ENCODE peak calls at places on chromosomes 13 and 19, in seven cellular contexts. One of them, this sample, is unnamed. For H3K9me3 and H3K4me1, the result is how much of the 10 kb centered on the place peaks cover.

GRCh38 chr13:110108348-110109139 is 198.4 kb downstream of the COL4A1 start:
- DNase-seq in Peyer's patch: peak
- DNase-seq in CD4-positive, CD25-positive, alpha-beta regulatory T cell: no peak
- DNase-seq in testis: peak
- DNase-seq in A549: peak
- DNase-seq in body of pancreas: peak
- DNase-seq in SJSA1: peak
- DNase-seq in this sample: peak

GRCh38 chr19:51127755-51128154 is 3.0 kb downstream of the SIGLEC9 start:
- DNase-seq in Peyer's patch: peak
- DNase-seq in CD4-positive, CD25-positive, alpha-beta regulatory T cell: no peak
- DNase-seq in testis: no peak
- DNase-seq in A549: no peak
- DNase-seq in body of pancreas: no peak
- DNase-seq in SJSA1: peak
- DNase-seq in this sample: no peak

GRCh38 chr19:33446918-33447293 is 73.4 kb downstream of the CEBPG start:
- DNase-seq in Peyer's patch: no peak
- DNase-seq in CD4-positive, CD25-positive, alpha-beta regulatory T cell: no peak
- DNase-seq in testis: no peak
- DNase-seq in A549: no peak
- DNase-seq in body of pancreas: no peak
- DNase-seq in SJSA1: no peak
- DNase-seq in this sample: no peak

GRCh38 chr19:47499863-47500830 is 14.7 kb downstream of the NAPA start:
- DNase-seq in Peyer's patch: no peak
- DNase-seq in CD4-positive, CD25-positive, alpha-beta regulatory T cell: no peak
- DNase-seq in testis: no peak
- DNase-seq in A549: no peak
- DNase-seq in body of pancreas: no peak
- DNase-seq in SJSA1: no peak
- DNase-seq in this sample: no peak

GRCh38 chr19:54114340-54114826 is 1.1 kb downstream of the TFPT start:
- DNase-seq in Peyer's patch: peak
- DNase-seq in CD4-positive, CD25-positive, alpha-beta regulatory T cell: peak
- DNase-seq in testis: peak
- DNase-seq in A549: no peak
- DNase-seq in body of pancreas: no peak
- DNase-seq in SJSA1: no peak
- DNase-seq in this sample: peak

GRCh38 chr19:3932931-3933810 is at the start of gene NMRK2:
- DNase-seq in Peyer's patch: no peak
- DNase-seq in CD4-positive, CD25-positive, alpha-beta regulatory T cell: no peak
- DNase-seq in testis: no peak
- DNase-seq in A549: no peak
- DNase-seq in body of pancreas: no peak
- DNase-seq in SJSA1: no peak
- DNase-seq in this sample: no peak

GRCh38 chr19:38385804-38386257 is 2.0 kb downstream of the GGN start:
- DNase-seq in Peyer's patch: no peak
- DNase-seq in CD4-positive, CD25-positive, alpha-beta regulatory T cell: no peak
- DNase-seq in testis: no peak
- DNase-seq in A549: no peak
- DNase-seq in body of pancreas: no peak
- DNase-seq in SJSA1: no peak
- DNase-seq in this sample: no peak

GRCh38 chr13:44271915-44272341 is 101.7 kb upstream of the SERP2 start:
- DNase-seq in Peyer's patch: no peak
- DNase-seq in CD4-positive, CD25-positive, alpha-beta regulatory T cell: no peak
- DNase-seq in testis: no peak
- DNase-seq in A549: no peak
- DNase-seq in body of pancreas: no peak
- DNase-seq in SJSA1: no peak
- DNase-seq in this sample: no peak

GRCh38 chr19:39543477-39543857 is 3.5 kb upstream of the EID2 start:
- DNase-seq in Peyer's patch: no peak
- DNase-seq in CD4-positive, CD25-positive, alpha-beta regulatory T cell: no peak
- DNase-seq in testis: no peak
- DNase-seq in A549: no peak
- DNase-seq in body of pancreas: no peak
- DNase-seq in SJSA1: no peak
- DNase-seq in this sample: no peak

GRCh38 chr13:60617863-60618733 is 221.1 kb downstream of the TDRD3 start:
- DNase-seq in Peyer's patch: no peak
- DNase-seq in CD4-positive, CD25-positive, alpha-beta regulatory T cell: no peak
- DNase-seq in testis: peak
- DNase-seq in A549: no peak
- DNase-seq in body of pancreas: no peak
- DNase-seq in SJSA1: peak
- DNase-seq in this sample: peak

GRCh38 chr13:28459911-28460310 is 35.0 kb downstream of the FLT1 start:
- DNase-seq in Peyer's patch: no peak
- DNase-seq in CD4-positive, CD25-positive, alpha-beta regulatory T cell: no peak
- DNase-seq in testis: no peak
- DNase-seq in A549: no peak
- DNase-seq in body of pancreas: no peak
- DNase-seq in SJSA1: no peak
- DNase-seq in this sample: no peak

GRCh38 chr13:109941221-109941620 is 154.8 kb upstream of the IRS2 start:
- DNase-seq in Peyer's patch: no peak
- DNase-seq in CD4-positive, CD25-positive, alpha-beta regulatory T cell: no peak
- DNase-seq in testis: no peak
- DNase-seq in A549: no peak
- DNase-seq in body of pancreas: no peak
- DNase-seq in SJSA1: no peak
- DNase-seq in this sample: no peak

GRCh38 chr13:99264053-99264452 is 5.9 kb upstream of the GPR18 start:
- DNase-seq in Peyer's patch: peak
- DNase-seq in CD4-positive, CD25-positive, alpha-beta regulatory T cell: no peak
- DNase-seq in testis: no peak
- DNase-seq in A549: no peak
- DNase-seq in body of pancreas: no peak
- DNase-seq in SJSA1: no peak
- DNase-seq in this sample: no peak

GRCh38 chr19:10654610-10655456 is 687 bp downstream of the ILF3 start:
- DNase-seq in Peyer's patch: peak
- DNase-seq in CD4-positive, CD25-positive, alpha-beta regulatory T cell: no peak
- DNase-seq in testis: peak
- DNase-seq in A549: peak
- DNase-seq in body of pancreas: peak
- DNase-seq in SJSA1: peak
- DNase-seq in this sample: peak

DNA sequence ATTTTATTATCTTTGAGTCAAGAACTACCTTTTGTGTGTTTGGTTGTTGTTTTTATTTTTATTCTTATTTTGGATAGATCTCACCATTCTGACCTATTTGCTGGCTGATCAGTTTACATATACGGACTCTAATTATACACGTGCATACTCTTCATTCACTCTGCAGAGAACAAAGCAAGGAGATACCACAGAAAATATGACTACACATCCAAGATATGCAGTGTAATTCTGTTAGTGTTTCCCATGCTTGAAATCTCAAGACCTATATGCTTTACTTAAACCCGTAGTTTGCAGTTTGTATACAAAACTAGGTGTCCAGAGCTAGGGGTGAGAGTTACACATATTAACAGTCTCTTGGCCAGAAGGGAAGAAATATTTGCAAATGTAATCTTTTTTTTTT is 205.5 kb downstream of the DCLK1 start:
- DNase-seq in Peyer's patch: no peak
- DNase-seq in CD4-positive, CD25-positive, alpha-beta regulatory T cell: no peak
- DNase-seq in testis: no peak
- DNase-seq in A549: no peak
- DNase-seq in body of pancreas: no peak
- DNase-seq in SJSA1: peak
- DNase-seq in this sample: no peak
- H3K9me3 ChIP-seq in Peyer's patch: under half
- H3K9me3 ChIP-seq in CD4-positive, CD25-positive, alpha-beta regulatory T cell: under half
- H3K9me3 ChIP-seq in testis: under half
- H3K9me3 ChIP-seq in A549: under half
- H3K9me3 ChIP-seq in body of pancreas: under half
- H3K9me3 ChIP-seq in SJSA1: under half
- H3K9me3 ChIP-seq in this sample: under half

DNA sequence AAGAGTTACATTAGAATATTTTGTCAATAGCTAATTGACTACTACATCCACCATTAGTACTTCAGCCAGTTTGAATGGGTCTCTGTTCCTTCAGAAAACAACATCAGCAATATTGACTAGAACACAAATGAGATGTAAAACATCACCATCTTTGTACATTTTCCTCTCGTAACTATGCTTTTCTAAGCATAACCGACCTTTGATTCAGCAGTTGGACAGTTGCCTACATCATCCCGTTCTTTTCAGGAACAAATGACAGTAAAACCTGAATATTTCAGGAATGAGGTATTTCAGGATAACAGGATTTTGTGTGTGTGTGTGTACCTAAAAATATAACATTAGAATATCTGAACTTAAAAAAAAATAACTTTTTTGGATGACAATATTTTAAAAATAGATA is 60.9 kb downstream of the STARD13 start:
- DNase-seq in Peyer's patch: no peak
- DNase-seq in CD4-positive, CD25-positive, alpha-beta regulatory T cell: no peak
- DNase-seq in testis: no peak
- DNase-seq in A549: no peak
- DNase-seq in body of pancreas: no peak
- DNase-seq in SJSA1: no peak
- DNase-seq in this sample: no peak
- H3K4me1 ChIP-seq in Peyer's patch: under half
- H3K4me1 ChIP-seq in CD4-positive, CD25-positive, alpha-beta regulatory T cell: under half
- H3K4me1 ChIP-seq in testis: under half
- H3K4me1 ChIP-seq in A549: under half
- H3K4me1 ChIP-seq in body of pancreas: under half
- H3K4me1 ChIP-seq in SJSA1: under half
- H3K4me1 ChIP-seq in this sample: under half

GRCh38 chr19:30311911-30312310 is 60.3 kb upstream of the ZNF536 start:
- DNase-seq in Peyer's patch: no peak
- DNase-seq in CD4-positive, CD25-positive, alpha-beta regulatory T cell: no peak
- DNase-seq in testis: no peak
- DNase-seq in A549: no peak
- DNase-seq in body of pancreas: no peak
- DNase-seq in SJSA1: no peak
- DNase-seq in this sample: no peak

GRCh38 chr19:30310806-30311121 is 61.4 kb upstream of the ZNF536 start:
- DNase-seq in Peyer's patch: no peak
- DNase-seq in CD4-positive, CD25-positive, alpha-beta regulatory T cell: no peak
- DNase-seq in testis: no peak
- DNase-seq in A549: no peak
- DNase-seq in body of pancreas: no peak
- DNase-seq in SJSA1: no peak
- DNase-seq in this sample: no peak

GRCh38 chr19:30312582-30313352 is 59.4 kb upstream of the ZNF536 start:
- DNase-seq in Peyer's patch: no peak
- DNase-seq in CD4-positive, CD25-positive, alpha-beta regulatory T cell: no peak
- DNase-seq in testis: no peak
- DNase-seq in A549: peak
- DNase-seq in body of pancreas: no peak
- DNase-seq in SJSA1: no peak
- DNase-seq in this sample: no peak

GRCh38 chr19:30307191-30307974 is 64.8 kb upstream of the ZNF536 start:
- DNase-seq in Peyer's patch: no peak
- DNase-seq in CD4-positive, CD25-positive, alpha-beta regulatory T cell: no peak
- DNase-seq in testis: no peak
- DNase-seq in A549: no peak
- DNase-seq in body of pancreas: no peak
- DNase-seq in SJSA1: no peak
- DNase-seq in this sample: no peak

DNA sequence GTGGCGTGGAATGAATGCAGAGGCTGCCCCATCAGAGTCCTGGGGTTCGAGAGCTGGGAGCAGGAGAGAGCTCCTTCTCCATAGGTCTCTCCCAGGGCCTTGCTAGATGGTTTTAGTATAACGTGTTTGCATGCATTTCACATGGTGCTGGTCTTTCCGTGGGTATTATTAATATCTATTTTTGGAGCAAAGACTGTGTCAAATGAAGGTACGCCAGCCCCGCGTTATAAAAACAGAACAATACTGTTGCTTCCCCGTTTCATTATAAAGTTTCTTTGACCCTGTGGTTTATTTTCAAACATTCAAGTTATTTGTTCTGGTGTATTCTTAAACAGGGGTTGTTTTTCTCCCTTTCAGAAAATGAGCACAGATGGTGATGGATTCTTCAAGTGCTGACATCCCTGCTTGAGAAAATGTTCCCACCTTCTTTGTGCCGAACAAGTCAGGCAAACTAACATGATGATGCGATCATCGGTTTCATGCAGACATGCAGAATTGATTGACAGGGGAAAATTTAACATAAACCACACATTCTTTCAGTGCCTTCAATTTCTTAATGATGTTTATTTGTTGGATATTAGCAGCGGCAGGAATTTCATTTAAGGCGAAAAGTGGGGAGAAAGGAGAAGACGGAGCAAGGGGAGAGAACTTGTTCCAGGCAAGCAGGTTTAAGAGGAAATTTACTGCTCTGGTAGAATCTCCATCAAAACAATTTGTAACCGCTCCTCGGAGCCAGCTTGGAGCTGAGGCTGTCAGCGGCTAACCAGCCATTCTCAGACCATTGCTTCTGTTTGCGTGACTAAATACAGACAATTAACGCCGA is 62.0 kb upstream of the ZNF536 start:
- DNase-seq in Peyer's patch: no peak
- DNase-seq in CD4-positive, CD25-positive, alpha-beta regulatory T cell: no peak
- DNase-seq in testis: no peak
- DNase-seq in A549: no peak
- DNase-seq in body of pancreas: no peak
- DNase-seq in SJSA1: no peak
- DNase-seq in this sample: no peak
- H3K4me3 ChIP-seq in Peyer's patch: no peak
- H3K4me3 ChIP-seq in CD4-positive, CD25-positive, alpha-beta regulatory T cell: no peak
- H3K4me3 ChIP-seq in testis: no peak
- H3K4me3 ChIP-seq in A549: no peak
- H3K4me3 ChIP-seq in body of pancreas: no peak
- H3K4me3 ChIP-seq in SJSA1: no peak
- H3K4me3 ChIP-seq in this sample: no peak

DNA sequence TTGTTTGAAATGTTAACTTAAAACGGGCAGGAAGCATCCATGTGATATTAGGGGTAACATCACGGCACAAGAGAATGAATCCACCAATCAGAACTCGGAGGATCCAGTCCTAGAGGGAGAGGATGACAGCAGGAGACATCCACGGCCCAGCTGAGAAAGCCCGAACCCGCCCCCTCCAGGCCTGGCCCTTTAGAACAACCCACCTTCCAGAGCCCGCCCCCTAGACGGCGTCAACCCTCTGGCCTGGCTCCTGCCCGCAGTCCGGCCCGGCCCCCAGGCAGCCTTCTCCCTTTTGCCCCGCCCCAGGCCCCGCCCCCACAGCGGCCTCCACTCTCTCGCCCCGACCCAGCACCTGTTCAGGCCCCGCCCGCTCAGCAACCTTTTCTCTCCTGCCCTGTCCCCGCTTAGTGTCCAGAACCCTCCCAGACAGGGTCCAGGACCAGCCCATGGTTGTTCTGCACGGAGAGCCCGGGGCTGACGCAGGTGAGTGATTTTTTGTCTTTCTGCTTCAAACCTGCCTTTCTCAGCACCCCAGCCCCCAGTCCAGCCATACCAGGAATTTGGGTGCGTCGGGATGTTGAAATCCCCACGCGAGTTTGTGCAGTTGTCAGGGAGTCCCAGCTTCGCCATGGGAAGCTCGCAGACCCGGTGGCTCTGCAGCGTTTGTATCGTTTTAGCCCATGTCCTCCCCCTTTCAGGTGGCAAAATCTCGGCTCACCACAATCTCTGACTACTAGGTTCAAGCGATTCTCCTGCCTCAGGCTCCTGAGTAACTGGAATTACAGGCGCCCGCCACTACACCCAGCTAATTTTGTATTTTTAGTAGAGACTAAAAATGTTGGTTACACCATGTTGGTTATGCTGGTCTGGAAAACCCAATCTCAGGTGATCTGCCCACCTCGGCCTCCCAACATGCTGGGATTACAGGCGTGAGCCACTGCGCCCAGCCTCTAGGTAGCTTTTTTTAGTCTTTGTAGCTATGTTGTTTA is 16.1 kb downstream of the ZNF816 start:
- DNase-seq in Peyer's patch: peak
- DNase-seq in CD4-positive, CD25-positive, alpha-beta regulatory T cell: no peak
- DNase-seq in testis: peak
- DNase-seq in A549: no peak
- DNase-seq in body of pancreas: peak
- DNase-seq in SJSA1: no peak
- DNase-seq in this sample: no peak
- H3K9me3 ChIP-seq in Peyer's patch: under half
- H3K9me3 ChIP-seq in CD4-positive, CD25-positive, alpha-beta regulatory T cell: half or more
- H3K9me3 ChIP-seq in testis: under half
- H3K9me3 ChIP-seq in A549: half or more
- H3K9me3 ChIP-seq in body of pancreas: under half
- H3K9me3 ChIP-seq in SJSA1: under half
- H3K9me3 ChIP-seq in this sample: under half

This sample was measured in small intestine.